ENCODE peak calls at places on chromosomes 16 and 17, in nine cellular contexts. Z is left lung, D is endodermal cell, R is brain microvascular endothelial cell, T is left ventricle myocardium inferior, L is transverse colon, K is IMR-90, C is body of pancreas, F is upper lobe of left lung. N is an unnamed sample.

GRCh38 chr17:81350320-81350686 is 45.0 kb upstream of the BAHCC1 start:
- DNase-seq in Z (no peak), D (no peak), R (no peak), T (no peak), L (no peak), K (no peak), C (no peak), F (no peak), N (no peak)

GRCh38 chr16:17302213-17302612 is 168.5 kb downstream of the XYLT1 start:
- DNase-seq in Z (no peak), D (no peak), R (no peak), T (no peak), L (no peak), K (no peak), C (no peak), F (no peak), N (no peak)

GRCh38 chr16:11781773-11782172 is 15.3 kb downstream of the ZC3H7A start:
- DNase-seq in Z (no peak), D (no peak), R (no peak), T (no peak), L (no peak), K (no peak), C (no peak), F (no peak), N (no peak)

GRCh38 chr16:83899978-83900377 is 1.1 kb downstream of the MLYCD start:
- DNase-seq in Z (no peak), D (no peak), R (no peak), T (no peak), L (no peak), K (no peak), C (peak; percentile 54), F (no peak), N (no peak)

GRCh38 chr17:28185658-28186057 is 133.3 kb upstream of the TMEM97 start:
- DNase-seq in Z (no peak), D (no peak), R (no peak), T (no peak), L (no peak), K (no peak), C (no peak), F (no peak), N (no peak)

GRCh38 chr17:56786989-56787482 is 46.7 kb downstream of the C17orf67 start:
- DNase-seq in Z (no peak), D (peak; percentile 33), R (peak; percentile 79), T (no peak), L (peak; percentile 25), K (peak; percentile 98), C (no peak), F (no peak), N (peak; percentile 22)

GRCh38 chr17:16251043-16251442 is 34.0 kb downstream of the PIGL start:
- DNase-seq in Z (no peak), D (no peak), R (no peak), T (no peak), L (no peak), K (no peak), C (no peak), F (no peak), N (no peak)

GRCh38 chr17:55285340-55286301 is 20.9 kb downstream of the HLF start:
- DNase-seq in Z (no peak), D (no peak), R (peak; percentile 34), T (peak; percentile 94), L (peak; percentile 87), K (peak; percentile 68), C (peak; percentile 83), F (no peak), N (peak; percentile 94)

GRCh38 chr17:56593073-56593740 is at the start of gene NOG:
- DNase-seq in Z (peak; percentile 82), D (peak; percentile 88), R (no peak), T (peak; percentile 31), L (no peak), K (peak; percentile 54), C (peak; percentile 52), F (peak; percentile 89), N (no peak)

GRCh38 chr17:50679008-50679544 is 28.6 kb downstream of the ANKRD40 start:
- DNase-seq in Z (no peak), D (no peak), R (no peak), T (no peak), L (no peak), K (no peak), C (no peak), F (no peak), N (no peak)

GRCh38 chr17:49523706-49524472 is 28.8 kb downstream of the NGFR start:
- DNase-seq in Z (no peak), D (peak; percentile 53), R (no peak), T (no peak), L (no peak), K (no peak), C (peak; percentile 26), F (no peak), N (peak; percentile 64)

GRCh38 chr16:65547799-65548446 is 426.1 kb upstream of the CDH11 start:
- DNase-seq in Z (no peak), D (peak; percentile 69), R (peak; percentile 92), T (no peak), L (no peak), K (peak; percentile 93), C (no peak), F (no peak), N (no peak)

GRCh38 chr17:27367121-27367981 is 73.4 kb downstream of the WSB1 start:
- DNase-seq in Z (no peak), D (peak; percentile 65), R (no peak), T (no peak), L (no peak), K (no peak), C (no peak), F (no peak), N (peak; percentile 65)

GRCh38 chr16:67279296-67280089 is at the start of gene PLEKHG4:
- DNase-seq in Z (peak; percentile 98), D (peak; percentile 90), R (peak; percentile 32), T (peak; percentile 64), L (peak; percentile 85), K (peak; percentile 66), C (peak; percentile 81), F (peak; percentile 97), N (no peak)

GRCh38 chr16:67277999-67278772 is 1.1 kb upstream of the PLEKHG4 start:
- DNase-seq in Z (no peak), D (no peak), R (peak; percentile 60), T (no peak), L (no peak), K (peak; percentile 90), C (no peak), F (no peak), N (no peak)

GRCh38 chr16:67277294-67277998 is 1.9 kb upstream of the PLEKHG4 start:
- DNase-seq in Z (peak; percentile 82), D (no peak), R (peak; percentile 98), T (no peak), L (peak; percentile 26), K (peak; percentile 100), C (peak; percentile 24), F (no peak), N (no peak)

GRCh38 chr16:67280090-67281015 is 1.0 kb downstream of the PLEKHG4 start:
- DNase-seq in Z (no peak), D (no peak), R (no peak), T (no peak), L (no peak), K (no peak), C (no peak), F (no peak), N (no peak)

DNA sequence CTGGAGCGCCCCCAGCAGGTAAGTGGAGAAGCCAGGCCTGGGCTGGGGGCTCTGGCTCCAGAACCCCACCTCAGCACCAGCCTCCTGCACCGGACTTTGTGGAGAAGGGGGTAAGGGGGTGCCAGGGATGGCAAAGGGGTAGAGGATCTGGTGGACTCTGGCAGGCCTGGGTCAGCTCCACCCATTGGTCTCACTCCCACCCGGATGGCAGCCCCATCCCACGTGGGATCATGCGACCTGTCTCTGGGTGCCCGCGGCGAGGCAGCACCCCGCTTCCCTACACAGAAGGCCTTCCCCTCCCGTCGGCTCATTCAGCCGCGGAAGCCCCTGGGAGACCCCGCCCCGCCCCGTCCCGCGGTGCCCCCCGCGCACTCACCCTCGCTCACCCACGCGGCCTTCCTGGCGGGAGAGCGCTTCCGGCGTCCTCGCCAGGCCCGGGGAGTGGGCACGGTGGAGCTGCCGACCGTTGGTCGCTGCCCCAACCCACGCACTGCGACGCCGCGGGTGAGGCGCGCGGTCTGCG is 498 bp upstream of the PLEKHG4 start:
- DNase-seq in Z (no peak), D (peak; percentile 73), R (no peak), T (no peak), L (peak; percentile 40), K (no peak), C (peak; percentile 32), F (no peak), N (no peak)
- TF ChIP-seq CTCF in Z (no peak), D (peak; percentile 59), R (peak; percentile 44), T (no peak), L (peak; percentile 49), K (peak; percentile 11), C (no peak), F (no peak), N (no peak)

DNA sequence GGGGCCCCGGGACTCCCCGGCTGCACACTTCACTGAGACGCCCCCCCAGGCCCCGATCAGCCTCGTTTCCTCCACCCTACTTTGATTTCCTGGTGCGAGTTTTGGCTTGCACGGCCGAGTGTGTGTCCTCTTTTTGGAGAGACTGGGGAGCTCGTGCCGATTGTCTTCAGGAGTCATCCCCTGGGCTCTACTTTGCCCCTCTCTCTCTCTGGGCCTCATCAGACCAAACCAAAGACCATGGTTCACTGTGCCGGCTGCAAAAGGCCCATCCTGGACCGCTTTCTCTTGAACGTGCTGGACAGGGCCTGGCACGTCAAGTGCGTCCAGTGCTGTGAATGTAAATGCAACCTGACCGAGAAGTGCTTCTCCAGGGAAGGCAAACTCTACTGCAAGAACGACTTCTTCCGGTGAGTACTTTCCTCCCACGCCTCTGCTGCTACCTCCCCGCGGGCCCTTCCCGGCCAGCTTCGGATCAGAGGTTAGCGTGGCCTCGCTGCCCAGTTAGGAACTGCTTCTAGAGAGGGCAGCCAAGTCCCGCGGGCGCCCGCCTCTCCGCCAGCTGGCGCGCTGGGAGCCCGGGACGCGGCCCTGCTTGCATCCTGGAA is 788 bp downstream of the LHX1 start:
- DNase-seq in Z (no peak), D (peak; percentile 90), R (no peak), T (no peak), L (no peak), K (peak; percentile 25), C (peak; percentile 36), F (peak; percentile 84), N (no peak)
- H3K4me3 ChIP-seq in Z (no peak overlapping the region), D (peak overlapping the region; percentile 99), R (no peak overlapping the region), T (peak overlapping the region; percentile 55), L (no peak overlapping the region), K (no peak overlapping the region), C (no peak overlapping the region), F (no peak overlapping the region), N (peak overlapping the region; percentile 59)

DNA sequence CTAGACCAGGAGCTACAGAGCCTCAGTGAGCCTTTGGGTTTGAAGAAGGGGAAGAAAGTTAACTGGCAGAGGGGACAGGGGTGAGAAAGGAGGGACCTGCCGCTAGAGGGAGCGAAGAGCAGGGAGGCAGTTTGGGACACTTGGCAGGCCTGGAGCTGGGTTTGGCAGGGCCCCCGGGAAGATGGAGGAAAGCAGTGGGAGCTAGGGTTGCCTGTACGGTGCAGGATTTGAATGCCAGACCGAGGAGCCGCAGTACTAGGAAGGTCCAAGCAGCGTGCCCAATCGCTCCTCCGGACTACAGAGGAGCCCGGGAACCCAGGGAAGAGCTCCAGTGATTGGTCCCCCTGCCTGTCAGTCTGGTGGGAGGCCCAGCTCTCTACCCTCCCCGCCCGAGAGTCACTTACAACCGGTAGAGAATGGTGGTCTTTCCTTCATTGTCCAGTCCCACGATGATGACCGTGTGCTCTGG is 1.3 kb downstream of the ARL5C start:
- DNase-seq in Z (peak; percentile 85), D (peak; percentile 99), R (peak; percentile 90), T (peak; percentile 92), L (peak; percentile 88), K (peak; percentile 89), C (peak; percentile 94), F (no peak), N (peak; percentile 93)
- H3K27ac ChIP-seq in Z (no peak overlapping the region), D (no peak overlapping the region), R (no peak overlapping the region), T (peak overlapping the region; percentile 53), L (peak overlapping the region; percentile 47), K (no peak overlapping the region), C (peak overlapping the region; percentile 72), F (no peak overlapping the region), N (peak overlapping the region; percentile 60)

GRCh38 chr17:76707985-76708807 is 2.6 kb downstream of the MXRA7 start:
- DNase-seq in Z (no peak), D (peak; percentile 97), R (no peak), T (peak; percentile 53), L (no peak), K (no peak), C (peak; percentile 57), F (no peak), N (no peak)
- TF ChIP-seq CTCF in Z (no peak), D (peak; percentile 91), R (peak; percentile 61), T (peak; percentile 51), L (no peak), K (peak; percentile 37), C (no peak), F (no peak), N (no peak)

N was measured in coronary artery.